ENCODE peak calls at places on chromosome 3, in eight cellular contexts. F is endothelial cell of umbilical vein, J is A549, V is heart left ventricle, N is tibial nerve, W is body of pancreas, G is breast epithelium, L is transverse colon. O is an unnamed sample.
A peak's percentile ranks its signal among the peaks of the same experiment; 100 is the strongest.

GRCh38 chr3:25567806-25568524 is 96.7 kb downstream of the TOP2B start:
- DNase-seq in F (no peak), J (no peak), V (no peak), W (no peak), G (no peak), N (no peak), L (no peak), O (no peak)

GRCh38 chr3:11289864-11290263 is 17.7 kb downstream of the ATG7 start:
- DNase-seq in N (no peak), W (no peak), V (no peak), F (peak; percentile 21), J (no peak), G (no peak), L (no peak), O (no peak)

GRCh38 chr3:67655364-67656121 is 1.1 kb upstream of the SUCLG2 start:
- DNase-seq in J (no peak), G (no peak), L (peak; percentile 73), F (no peak), N (no peak), V (peak; percentile 22), W (peak; percentile 53), O (peak; percentile 20)

GRCh38 chr3:46929324-46929723 is 47.2 kb downstream of the CCDC12 start:
- DNase-seq in N (no peak), V (peak; percentile 79), L (peak; percentile 76), F (no peak), W (peak; percentile 90), G (peak; percentile 64), J (no peak), O (no peak)

GRCh38 chr3:42753757-42754156 is 19.3 kb downstream of the CCDC13 start:
- DNase-seq in N (no peak), F (no peak), G (no peak), L (no peak), J (no peak), W (no peak), V (no peak), O (no peak)

GRCh38 chr3:185406127-185406620 is 43.2 kb downstream of the MAP3K13 start:
- DNase-seq in F (no peak), N (no peak), W (no peak), G (no peak), L (no peak), J (no peak), V (no peak), O (no peak)

GRCh38 chr3:169744332-169745054 is 20.4 kb downstream of the TERC start:
- DNase-seq in J (no peak), V (no peak), N (no peak), W (no peak), G (no peak), L (no peak), F (peak; percentile 74), O (no peak)

GRCh38 chr3:49607105-49607591 is 52.9 kb downstream of the BSN start:
- DNase-seq in L (no peak), J (no peak), W (no peak), G (no peak), N (no peak), V (no peak), F (peak; percentile 15), O (no peak)

GRCh38 chr3:55169608-55170010 is 241.8 kb upstream of the LRTM1 start:
- DNase-seq in F (no peak), G (no peak), J (no peak), V (no peak), N (no peak), L (no peak), W (no peak), O (no peak)

GRCh38 chr3:184952671-184953070 is 140.7 kb downstream of the VPS8 start:
- DNase-seq in L (no peak), V (no peak), W (no peak), N (no peak), F (no peak), J (no peak), G (no peak), O (no peak)

GRCh38 chr3:177973241-177973840 is 562.9 kb upstream of the KCNMB2 start:
- DNase-seq in N (no peak), F (no peak), J (no peak), G (no peak), V (no peak), W (no peak), L (no peak), O (no peak)

GRCh38 chr3:169771651-169772529 is 1.3 kb upstream of the MYNN start:
- DNase-seq in J (peak; percentile 35), W (peak; percentile 77), L (peak; percentile 48), G (no peak), N (peak; percentile 31), F (peak; percentile 95), V (peak; percentile 41), O (peak; percentile 59)

GRCh38 chr3:53775834-53776251 is 70.4 kb downstream of the CHDH start:
- DNase-seq in F (no peak), N (no peak), G (no peak), W (no peak), J (no peak), L (no peak), V (no peak), O (no peak)

GRCh38 chr3:63920001-63920400 is 7.8 kb upstream of the SCAANT1 start:
- DNase-seq in V (no peak), W (peak; percentile 38), J (no peak), N (no peak), F (no peak), L (no peak), G (no peak), O (no peak)

GRCh38 chr3:178059124-178059523 is 477.1 kb upstream of the KCNMB2 start:
- DNase-seq in J (no peak), L (no peak), V (no peak), N (no peak), F (no peak), G (no peak), W (no peak), O (no peak)

GRCh38 chr3:97736928-97737327 is 27.6 kb upstream of the ARL6 start:
- DNase-seq in G (no peak), W (no peak), V (no peak), L (no peak), J (no peak), F (peak; percentile 16), N (no peak), O (no peak)

GRCh38 chr3:119627461-119627860 is 29.8 kb downstream of the PLA1A start:
- DNase-seq in G (no peak), N (no peak), F (peak; percentile 78), V (peak; percentile 45), W (peak; percentile 31), L (peak; percentile 28), J (no peak), O (no peak)

DNA sequence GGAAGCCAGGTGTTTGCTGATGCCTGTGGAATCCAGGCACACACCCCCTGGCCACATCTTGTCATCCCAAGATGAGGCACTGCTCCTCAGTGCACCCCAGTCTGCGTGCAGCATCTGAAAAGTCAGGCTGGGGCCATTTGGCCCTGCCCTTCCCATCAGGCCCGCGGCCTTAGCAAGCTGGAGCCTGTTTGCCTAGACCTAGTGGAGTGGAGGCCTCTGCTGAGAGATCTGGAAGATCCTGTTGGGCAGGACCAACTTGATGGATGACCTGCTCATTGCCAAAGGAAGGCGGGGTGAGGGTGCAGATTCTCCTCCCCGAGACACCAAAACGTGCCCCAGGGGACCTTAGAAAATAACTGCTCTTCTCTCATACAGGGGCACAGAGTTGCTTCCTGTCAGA is 220.2 kb downstream of the SHQ1 start:
- DNase-seq in N (no peak), L (no peak), W (no peak), F (no peak), V (no peak), J (no peak), G (peak; percentile 83), O (no peak)
- H3K4me1 ChIP-seq in N (peaks cover 5% of the 10 kb centered on the region), L (peaks cover 2% of the 10 kb centered on the region), W (no peaks in the 10 kb centered on the region), F (no peaks in the 10 kb centered on the region), V (no peaks in the 10 kb centered on the region), J (peaks cover 36% of the 10 kb centered on the region), G (no peaks in the 10 kb centered on the region), O (no peaks in the 10 kb centered on the region)

GRCh38 chr3:12484198-12484982 is at the start of gene TSEN2:
- DNase-seq in L (peak; percentile 96), G (peak; percentile 92), J (peak; percentile 92), N (peak; percentile 85), F (peak; percentile 96), V (peak; percentile 94), W (peak; percentile 96), O (peak; percentile 97)
- TF ChIP-seq POLR2A in L (peak; percentile 93), G (peak; percentile 37), J (peak; percentile 95), N (peak; percentile 93), F (peak; percentile 86), V (peak; percentile 94), W (peak; percentile 81), O (peak; percentile 34)

GRCh38 chr3:31530039-31530983 is 2.4 kb upstream of the STT3B start:
- DNase-seq in W (no peak), G (no peak), V (no peak), L (no peak), J (no peak), N (no peak), F (no peak), O (no peak)

GRCh38 chr3:31531992-31532586 is 636 bp upstream of the STT3B start:
- DNase-seq in L (peak; percentile 99), N (peak; percentile 98), W (peak; percentile 99), G (peak; percentile 98), J (peak; percentile 94), F (peak; percentile 98), V (peak; percentile 100), O (peak; percentile 99)

GRCh38 chr3:31532587-31533168 is at the start of gene STT3B:
- DNase-seq in G (no peak), F (no peak), L (peak; percentile 86), J (peak; percentile 58), N (peak; percentile 56), W (peak; percentile 81), V (peak; percentile 87), O (peak; percentile 79)

GRCh38 chr3:31533169-31533870 is 595 bp downstream of the STT3B start:
- DNase-seq in G (peak; percentile 58), F (peak; percentile 34), L (peak; percentile 66), N (peak; percentile 20), W (peak; percentile 55), J (peak; percentile 27), V (peak; percentile 63), O (peak; percentile 64)

DNA sequence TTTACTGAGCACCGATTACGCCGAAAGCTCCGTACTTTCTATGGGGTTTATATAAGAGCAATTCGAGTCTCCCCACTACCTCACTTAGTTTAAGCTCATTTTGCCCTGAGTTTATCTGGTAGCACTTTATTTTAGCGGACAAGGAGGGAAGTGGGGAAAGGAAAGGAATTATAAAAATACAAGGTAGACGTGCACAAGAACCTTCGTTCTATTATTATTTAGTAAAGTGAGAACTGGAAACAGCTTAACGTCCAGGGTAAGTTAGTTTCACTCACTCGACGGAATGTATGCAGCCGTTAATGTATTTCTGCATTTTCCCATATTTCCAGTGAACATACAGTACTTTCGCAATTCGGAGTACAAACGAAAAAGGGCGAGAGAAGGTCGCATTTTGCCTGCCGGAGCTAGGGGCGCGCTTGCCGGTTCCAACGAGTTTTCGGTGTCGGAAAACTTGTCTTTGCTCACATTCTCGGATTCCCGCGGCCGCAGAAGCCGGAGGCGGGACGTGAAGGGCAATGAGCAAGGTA is 1.2 kb upstream of the STT3B start:
- DNase-seq in V (no peak), L (no peak), J (no peak), N (no peak), F (no peak), W (no peak), G (no peak), O (no peak)
- TF ChIP-seq CTCF in V (no peak), L (no peak), J (no peak), N (no peak), F (peak; percentile 5), W (peak; percentile 46), G (no peak), O (no peak)

DNA sequence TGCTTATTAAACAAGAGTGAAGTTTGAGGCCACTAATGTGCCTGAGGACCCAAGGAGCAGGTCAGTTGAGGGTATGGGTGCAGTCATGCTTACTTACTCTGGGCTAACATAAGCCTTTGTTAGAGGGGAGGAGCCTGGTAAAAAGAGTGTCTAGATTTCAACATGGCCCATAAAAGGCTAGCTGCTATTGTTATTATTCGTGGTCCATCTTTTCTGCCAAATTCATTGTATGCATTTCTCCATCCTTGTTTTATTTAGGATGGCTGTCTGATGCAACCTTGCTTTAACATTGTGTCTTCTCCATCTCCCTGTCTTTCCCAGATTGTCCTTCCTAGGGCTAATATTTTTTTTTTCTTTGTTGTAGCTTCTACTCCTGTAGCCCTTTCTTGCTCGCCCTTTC is 12.5 kb downstream of the RBMS3 start:
- DNase-seq in J (no peak), W (no peak), G (no peak), F (no peak), N (no peak), L (no peak), V (no peak), O (no peak)
- H3K4me1 ChIP-seq in J (peaks cover 25% of the 10 kb centered on the region), W (peaks cover 16% of the 10 kb centered on the region), G (no peaks in the 10 kb centered on the region), F (no peaks in the 10 kb centered on the region), N (peaks cover 89% of the 10 kb centered on the region), L (no peaks in the 10 kb centered on the region), V (peaks cover 9% of the 10 kb centered on the region), O (peaks cover 9% of the 10 kb centered on the region)